ENCODE peak calls at places on chromosomes 12 and 14, in seven cellular contexts. X, Z, W, N, Y, J and K are unnamed samples.

GRCh38 chr12:67284561-67284960 is 15.4 kb downstream of the CAND1 start:
- DNase-seq in X (no peak), N (no peak), Z (no peak), Y (no peak), W (no peak), J (no peak), K (no peak)

GRCh38 chr12:52151859-52152783 is 39.7 kb downstream of the KRT80 start:
- DNase-seq in Z (no peak), N (peak; percentile 38), W (peak; percentile 84), X (no peak), J (no peak), Y (peak; percentile 47), K (peak; percentile 85)

GRCh38 chr12:121916719-121917118 is 1.7 kb upstream of the CFAP251 start:
- DNase-seq in Y (peak; percentile 25), X (peak; percentile 34), N (no peak), W (no peak), J (no peak), Z (no peak), K (no peak)

GRCh38 chr12:30626847-30627246 is 68.8 kb downstream of the IPO8 start:
- DNase-seq in J (no peak), Y (no peak), W (no peak), N (no peak), X (no peak), Z (no peak), K (no peak)

GRCh38 chr12:53737494-53737808 is 10.2 kb upstream of the CALCOCO1 start:
- DNase-seq in Z (no peak), X (no peak), J (no peak), W (no peak), Y (no peak), N (no peak), K (no peak)

GRCh38 chr12:50283230-50283923 is at the start of gene LIMA1:
- DNase-seq in W (peak; percentile 94), Y (peak; percentile 88), Z (peak; percentile 78), N (peak; percentile 92), X (peak; percentile 83), J (peak; percentile 43), K (peak; percentile 95)

GRCh38 chr12:92363295-92364146 is 217.9 kb upstream of the BTG1 start:
- DNase-seq in Y (peak; percentile 30), Z (no peak), W (peak; percentile 77), X (peak; percentile 38), N (peak; percentile 83), J (no peak), K (peak; percentile 53)

GRCh38 chr12:42140901-42141300 is 3.8 kb downstream of the GXYLT1 start:
- DNase-seq in N (no peak), W (no peak), Y (no peak), Z (no peak), X (no peak), J (no peak), K (no peak)

GRCh38 chr14:67358914-67359313 is 690 bp downstream of the ATP6V1D start:
- DNase-seq in W (no peak), Y (no peak), J (no peak), X (no peak), N (no peak), Z (no peak), K (no peak)

GRCh38 chr12:1907652-1908611 is 10.5 kb downstream of the CACNA2D4 start:
- DNase-seq in Y (peak; percentile 13), N (no peak), Z (no peak), J (no peak), X (peak; percentile 6), W (no peak), K (peak; percentile 50)

GRCh38 chr12:31897791-31898503 is 61.3 kb upstream of the RESF1 start:
- DNase-seq in J (no peak), N (peak; percentile 49), W (no peak), Z (peak; percentile 19), Y (peak; percentile 16), X (no peak), K (peak; percentile 55)

GRCh38 chr14:92692822-92693226 is 55.6 kb downstream of the LGMN start:
- DNase-seq in N (no peak), Z (no peak), Y (peak; percentile 70), J (no peak), X (no peak), W (peak; percentile 89), K (peak; percentile 79)

GRCh38 chr12:92136021-92136735 is 9.5 kb downstream of the BTG1 start:
- DNase-seq in J (no peak), Y (no peak), W (no peak), X (no peak), Z (no peak), N (no peak), K (no peak)

GRCh38 chr12:12733118-12733517 is 15.9 kb downstream of the CDKN1B start:
- DNase-seq in Z (no peak), Y (no peak), J (no peak), W (no peak), N (no peak), X (no peak), K (no peak)

GRCh38 chr12:98895086-98895651 is 250.1 kb downstream of the APAF1 start:
- DNase-seq in X (peak; percentile 62), Z (no peak), J (no peak), N (peak; percentile 6), W (no peak), Y (no peak), K (no peak)

DNA sequence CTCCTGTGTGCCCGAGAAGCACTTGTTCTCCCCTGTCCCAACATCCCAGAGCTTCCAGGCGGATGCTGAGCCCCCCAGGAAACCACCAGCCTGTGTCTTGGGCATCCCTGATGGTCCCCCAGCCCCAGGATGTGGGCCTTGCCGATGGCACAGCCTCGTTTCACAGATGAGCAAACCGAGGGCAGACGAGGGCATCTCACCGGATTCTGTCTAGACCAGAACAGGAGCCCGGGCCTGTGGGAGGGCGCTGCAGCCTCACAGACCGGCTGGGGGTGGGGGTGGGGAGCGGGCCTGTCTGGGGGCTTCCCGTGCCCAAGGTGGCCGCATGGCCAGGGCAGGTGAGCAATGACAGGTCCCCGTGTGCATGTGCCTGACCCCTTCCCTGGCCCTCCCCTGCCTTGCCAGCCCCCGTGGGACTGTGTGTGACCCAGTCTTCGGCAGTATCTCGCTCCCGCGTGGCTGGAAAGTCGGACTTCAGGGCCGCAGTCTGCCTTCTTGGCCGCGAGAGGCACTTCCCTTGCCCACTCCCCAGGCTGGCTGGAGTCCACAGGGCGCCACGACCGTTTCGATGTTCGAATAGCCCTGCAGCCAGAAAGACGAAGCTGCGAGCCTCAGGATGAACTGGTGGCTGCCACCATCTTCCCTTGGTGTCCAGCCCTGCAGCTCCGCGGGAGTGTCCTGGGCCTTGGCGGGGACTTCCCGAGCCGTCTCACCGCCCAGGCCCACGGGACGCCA is 8.9 kb downstream of the RFLNA start:
- DNase-seq in N (no peak), Z (no peak), X (no peak), W (no peak), J (no peak), Y (no peak), K (peak; percentile 44)
- H3K27me3 ChIP-seq in N (no peaks in the 10 kb centered on the region), Z (no peaks in the 10 kb centered on the region), X (no peaks in the 10 kb centered on the region), W (peaks cover 7% of the 10 kb centered on the region), J (no peaks in the 10 kb centered on the region), Y (no peaks in the 10 kb centered on the region), K (peaks cover 3% of the 10 kb centered on the region)

DNA sequence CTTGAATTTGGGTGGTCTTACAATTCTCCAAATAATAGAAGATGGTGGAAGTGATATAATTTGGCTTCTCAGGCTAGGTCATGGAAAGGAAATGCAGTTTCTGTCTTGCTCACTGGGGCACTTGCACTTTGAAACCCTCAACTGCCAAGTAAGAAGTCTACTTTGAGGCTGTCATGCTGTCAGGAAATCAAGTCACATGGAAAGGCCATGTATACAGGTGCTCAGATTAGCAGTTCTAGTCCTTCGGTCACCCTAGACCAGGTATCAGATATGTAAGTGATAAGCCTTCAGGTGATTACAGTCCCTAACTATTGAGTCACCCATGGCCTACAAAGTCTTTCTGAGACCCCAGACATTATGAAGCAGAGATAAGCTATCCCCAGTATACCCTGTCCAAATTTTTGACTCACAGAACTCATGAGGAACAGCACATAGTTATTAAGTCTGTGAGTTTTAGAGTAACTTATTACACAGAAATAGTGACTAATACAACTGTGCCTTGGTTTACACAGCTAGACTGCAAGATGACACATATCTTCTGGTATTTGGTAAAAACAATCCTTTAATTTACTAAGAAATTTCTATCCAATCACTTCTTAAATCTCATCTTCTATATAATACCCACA is 26.3 kb upstream of the BBS10 start:
- DNase-seq in W (no peak), N (no peak), J (no peak), Z (no peak), Y (no peak), X (no peak), K (no peak)
- H3K4me3 ChIP-seq in W (no peak overlapping the region), N (no peak overlapping the region), J (no peak overlapping the region), Z (no peak overlapping the region), Y (no peak overlapping the region), X (no peak overlapping the region), K (no peak overlapping the region)

GRCh38 chr12:15535287-15535895 is 213.1 kb downstream of the PTPRO start:
- DNase-seq in N (no peak), J (no peak), Y (no peak), X (no peak), W (no peak), Z (no peak), K (no peak)

GRCh38 chr12:15534870-15535269 is 212.6 kb downstream of the PTPRO start:
- DNase-seq in Z (no peak), Y (peak; percentile 38), X (no peak), J (no peak), N (no peak), W (no peak), K (no peak)

GRCh38 chr12:15530361-15530760 is 208.1 kb downstream of the PTPRO start:
- DNase-seq in J (no peak), Z (no peak), N (no peak), X (no peak), W (no peak), Y (no peak), K (no peak)

GRCh38 chr12:15534322-15534721 is 212.0 kb downstream of the PTPRO start:
- DNase-seq in X (no peak), Z (no peak), Y (no peak), J (no peak), N (no peak), W (no peak), K (no peak)

GRCh38 chr12:15532364-15532977 is 210.2 kb downstream of the PTPRO start:
- DNase-seq in X (no peak), Z (peak; percentile 72), W (no peak), N (no peak), Y (no peak), J (no peak), K (no peak)
- TF ChIP-seq CTCF in X (peak; percentile 51), Z (peak; percentile 68), W (peak; percentile 15), N (peak; percentile 64), Y (peak; percentile 57), J (peak; percentile 61), K (peak; percentile 45)

DNA sequence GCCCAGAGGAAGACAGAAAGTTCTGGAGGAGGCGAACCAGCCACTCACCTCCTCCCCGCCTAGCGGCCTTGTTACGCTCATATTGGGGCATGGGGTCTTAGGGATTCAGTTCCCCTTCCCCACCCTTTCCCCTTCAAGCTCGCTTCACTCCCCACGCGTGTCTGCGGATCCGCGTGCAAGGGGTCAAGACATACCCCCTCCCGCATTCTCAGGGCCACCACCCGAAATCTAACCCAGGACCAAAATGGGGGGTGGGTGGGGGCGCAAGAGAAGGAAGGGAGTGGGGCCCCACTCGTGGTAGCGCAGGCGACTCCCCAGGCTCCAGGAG is 576 bp upstream of the RFX4 start:
- DNase-seq in Z (no peak), X (no peak), J (no peak), Y (no peak), W (no peak), N (no peak), K (no peak)
- H3K27me3 ChIP-seq in Z (no peaks in the 10 kb centered on the region), X (peaks cover 74% of the 10 kb centered on the region), J (peaks cover 14% of the 10 kb centered on the region), Y (no peaks in the 10 kb centered on the region), W (peaks cover 99% of the 10 kb centered on the region), N (peaks cover 5% of the 10 kb centered on the region), K (peaks cover 85% of the 10 kb centered on the region)

GRCh38 chr14:101851183-101851582 is 89.7 kb downstream of the PPP2R5C start:
- DNase-seq in X (no peak), Y (no peak), W (no peak), Z (no peak), J (no peak), N (no peak), K (no peak)
- H3K4me3 ChIP-seq in X (no peak overlapping the region), Y (no peak overlapping the region), W (no peak overlapping the region), Z (no peak overlapping the region), J (no peak overlapping the region), N (no peak overlapping the region), K (no peak overlapping the region)